ENCODE peak calls at places on chromosome 5, in four cellular contexts. S is MCF 10A, N is heart right ventricle, E is pancreas. W is an unnamed sample.

GRCh38 chr5:55063899-55064298 is 38.5 kb upstream of the GZMA start:
- DNase-seq in E (no peak), S (no peak), N (no peak), W (no peak)

GRCh38 chr5:134949335-134949734 is 18.4 kb upstream of the CATSPER3 start:
- DNase-seq in N (no peak), S (no peak), E (no peak), W (no peak)

GRCh38 chr5:107063511-107063910 is 607.2 kb downstream of the EFNA5 start:
- DNase-seq in S (no peak), N (no peak), E (no peak), W (no peak)

GRCh38 chr5:178524093-178524882 is 65.9 kb downstream of the COL23A1 start:
- DNase-seq in S (no peak), E (no peak), N (no peak), W (no peak)

GRCh38 chr5:80103375-80103774 is 68.2 kb downstream of the THBS4 start:
- DNase-seq in S (no peak), E (no peak), N (no peak), W (no peak)

GRCh38 chr5:177025139-177025538 is 2.6 kb downstream of the ZNF346 start:
- DNase-seq in E (no peak), N (no peak), S (peak; percentile 56), W (no peak)

GRCh38 chr5:179149278-179149677 is 89.1 kb downstream of the ZNF354C start:
- DNase-seq in N (no peak), S (no peak), E (no peak), W (no peak)

GRCh38 chr5:134552301-134552700 is 26.8 kb downstream of the JADE2 start:
- DNase-seq in N (peak; percentile 77), E (no peak), S (peak; percentile 81), W (peak; percentile 70)

GRCh38 chr5:1931590-1932138 is 48.9 kb upstream of the IRX4 start:
- DNase-seq in N (peak; percentile 64), S (peak; percentile 60), E (peak; percentile 92), W (no peak)

GRCh38 chr5:115209279-115209678 is 39.6 kb upstream of the TRIM36 start:
- DNase-seq in N (no peak), S (no peak), E (no peak), W (no peak)

GRCh38 chr5:116076496-116076895 is 8.3 kb upstream of the COMMD10 start:
- DNase-seq in N (no peak), E (no peak), S (no peak), W (no peak)

GRCh38 chr5:61967681-61968080 is 338.3 kb upstream of the KIF2A start:
- DNase-seq in S (no peak), E (no peak), N (no peak), W (no peak)

GRCh38 chr5:1548702-1549523 is 25.2 kb upstream of the LPCAT1 start:
- DNase-seq in S (no peak), E (no peak), N (no peak), W (no peak)

GRCh38 chr5:109931049-109931448 is 241.3 kb downstream of the MAN2A1 start:
- DNase-seq in S (no peak), N (no peak), E (no peak), W (no peak)

GRCh38 chr5:112006721-112007120 is 249.7 kb upstream of the NREP start:
- DNase-seq in N (no peak), S (peak; percentile 61), E (no peak), W (no peak)

GRCh38 chr5:159911349-159911748 is 4.9 kb upstream of the ADRA1B start:
- DNase-seq in E (no peak), S (no peak), N (no peak), W (peak; percentile 82)

GRCh38 chr5:143733635-143734341 is 78.2 kb upstream of the HMHB1 start:
- DNase-seq in E (no peak), N (no peak), S (no peak), W (no peak)

GRCh38 chr5:37495210-37495609 is 116.1 kb downstream of the WDR70 start:
- DNase-seq in N (no peak), E (no peak), S (peak; percentile 13), W (no peak)

GRCh38 chr5:110104728-110105127 is 415.0 kb downstream of the MAN2A1 start:
- DNase-seq in S (no peak), E (no peak), N (no peak), W (no peak)

GRCh38 chr5:38468202-38468656 is 88.2 kb downstream of the LIFR start:
- DNase-seq in S (peak; percentile 87), N (no peak), E (no peak), W (no peak)

GRCh38 chr5:142825378-142826089 is 55.4 kb downstream of the ARHGAP26 start:
- DNase-seq in N (no peak), E (no peak), S (no peak), W (peak; percentile 78)

GRCh38 chr5:107431998-107432397 is 238.7 kb downstream of the EFNA5 start:
- DNase-seq in E (no peak), S (peak; percentile 76), N (no peak), W (no peak)

GRCh38 chr5:142671801-142672200 is 14.1 kb downstream of the FGF1 start:
- DNase-seq in S (peak; percentile 63), E (no peak), N (no peak), W (no peak)

GRCh38 chr5:96687812-96688453 is 25.8 kb downstream of the CAST start:
- DNase-seq in E (no peak), S (peak; percentile 66), N (no peak), W (no peak)

GRCh38 chr5:135543151-135543818 is 7.5 kb upstream of the NEUROG1 start:
- DNase-seq in S (no peak), N (no peak), E (no peak), W (no peak)

GRCh38 chr5:175747539-175748060 is 89.7 kb downstream of the HRH2 start:
- DNase-seq in N (no peak), E (no peak), S (no peak), W (no peak)

GRCh38 chr5:169265888-169266287 is 35.1 kb downstream of the SLIT3 start:
- DNase-seq in E (no peak), N (no peak), S (peak; percentile 50), W (no peak)

GRCh38 chr5:120083851-120084615 is 380.1 kb upstream of the PRR16 start:
- DNase-seq in S (no peak), N (no peak), E (no peak), W (no peak)

GRCh38 chr5:143226361-143226760 is 177.1 kb downstream of the NR3C1 start:
- DNase-seq in E (no peak), S (peak; percentile 58), N (no peak), W (no peak)

GRCh38 chr5:177983763-177984564 is 12.1 kb downstream of the PROP1 start:
- DNase-seq in N (no peak), S (no peak), E (no peak), W (no peak)

GRCh38 chr5:168747987-168748777 is 169.0 kb upstream of the PANK3 start:
- DNase-seq in S (peak; percentile 58), E (no peak), N (peak; percentile 33), W (peak; percentile 69)

GRCh38 chr5:15946026-15946425 is 233.6 kb downstream of the MARCHF11 start:
- DNase-seq in N (no peak), E (no peak), S (no peak), W (no peak)

GRCh38 chr5:159773062-159773924 is 143.0 kb upstream of the ADRA1B start:
- DNase-seq in N (peak; percentile 77), E (peak; percentile 63), S (peak; percentile 93), W (peak; percentile 77)

GRCh38 chr5:172658869-172659513 is 17.9 kb downstream of the NEURL1B start:
- DNase-seq in S (peak; percentile 30), E (peak; percentile 93), N (peak; percentile 77), W (no peak)

GRCh38 chr5:75260708-75261107 is 24.0 kb upstream of the ANKRD31 start:
- DNase-seq in N (no peak), S (no peak), E (no peak), W (no peak)

GRCh38 chr5:75262278-75262677 is 25.6 kb upstream of the ANKRD31 start:
- DNase-seq in N (no peak), E (no peak), S (no peak), W (no peak)

DNA sequence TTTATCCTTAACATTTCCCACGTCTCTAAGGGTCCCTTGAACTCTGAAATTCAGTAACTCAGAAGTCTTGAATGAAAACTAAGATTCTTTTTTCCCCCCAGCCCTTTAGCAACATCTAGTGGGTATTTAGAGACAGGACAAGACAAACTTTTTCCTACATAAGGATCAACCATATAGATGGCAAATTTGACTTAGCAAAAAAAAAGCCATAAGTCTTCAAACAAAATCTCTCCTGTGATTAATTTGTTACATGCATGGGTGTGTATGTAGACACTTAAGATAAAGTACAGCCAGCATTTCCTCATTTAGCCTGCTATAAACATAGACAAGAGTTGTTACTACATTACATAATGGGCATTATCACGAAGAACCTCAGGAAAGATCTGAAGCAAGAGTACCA is 29.1 kb upstream of the ANKRD31 start:
- DNase-seq in E (no peak), N (no peak), S (peak; percentile 47), W (no peak)
- TF ChIP-seq CTCF in E (no peak), N (peak; percentile 39), S (peak; percentile 63), W (peak; percentile 43)

GRCh38 chr5:77285442-77285841 is 75.0 kb downstream of the PDE8B start:
- DNase-seq in N (no peak), E (no peak), S (no peak), W (no peak)

GRCh38 chr5:77277764-77278163 is 67.3 kb downstream of the PDE8B start:
- DNase-seq in N (no peak), E (no peak), S (no peak), W (no peak)

GRCh38 chr5:77280036-77280435 is 69.6 kb downstream of the PDE8B start:
- DNase-seq in E (no peak), S (no peak), N (no peak), W (no peak)

GRCh38 chr5:77281969-77282336 is 71.5 kb downstream of the PDE8B start:
- DNase-seq in E (no peak), N (no peak), S (no peak), W (no peak)

DNA sequence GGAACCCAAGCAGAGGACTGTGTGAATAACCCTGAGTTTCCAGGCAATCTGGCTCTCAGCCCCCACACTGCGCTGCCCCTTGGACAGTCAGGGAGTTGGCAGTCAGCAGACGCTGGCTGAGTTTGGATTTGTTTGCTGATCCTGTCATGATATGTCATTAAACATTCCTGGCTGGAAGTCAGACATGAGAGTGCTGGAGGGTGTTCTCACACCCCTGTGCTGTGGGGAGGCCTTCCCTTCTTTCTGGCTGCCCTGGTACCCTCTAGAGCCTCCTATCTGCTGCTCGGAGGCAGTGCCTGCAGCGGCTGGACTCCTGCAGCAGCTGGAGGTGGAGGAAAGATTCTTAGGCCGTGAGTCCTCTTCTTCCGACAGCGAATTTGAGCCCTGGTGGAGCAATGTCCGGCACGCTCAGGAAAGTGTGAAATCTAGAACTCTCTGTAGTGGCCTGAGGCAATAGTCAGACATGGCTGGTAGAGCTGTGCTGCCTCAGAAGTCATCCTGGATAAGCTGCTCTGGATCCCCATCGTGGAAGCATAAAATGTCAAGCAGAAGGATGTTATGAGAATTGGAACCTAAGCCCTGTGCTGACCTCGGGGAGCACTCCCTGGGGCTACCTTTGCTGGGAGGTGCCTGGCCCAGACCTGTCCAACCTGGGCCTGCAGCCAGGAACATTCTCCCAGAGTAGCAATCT is 72.0 kb downstream of the PDE8B start:
- DNase-seq in E (peak; percentile 52), S (peak; percentile 84), N (no peak), W (no peak)
- TF ChIP-seq CTCF in E (no peak), S (peak; percentile 12), N (no peak), W (no peak)

DNA sequence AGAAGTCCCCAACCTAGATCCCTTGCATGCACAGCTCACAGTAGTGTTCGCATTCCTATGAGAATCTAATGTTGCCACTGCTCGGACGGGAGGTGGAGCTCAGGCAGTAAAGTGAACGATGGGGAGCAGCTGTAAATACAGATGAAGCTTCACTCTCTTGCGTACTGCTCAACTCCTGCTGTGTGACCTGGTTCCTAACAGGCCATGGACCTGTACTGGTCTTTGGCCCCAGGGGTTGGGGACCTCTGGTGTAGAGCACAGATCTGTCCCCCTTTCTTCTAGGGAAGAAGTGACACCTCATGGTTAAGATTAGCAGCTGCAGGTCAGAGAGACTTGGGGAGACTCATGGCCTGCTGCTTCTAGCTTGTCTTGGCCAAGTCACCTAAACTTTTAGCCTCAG is 7.1 kb downstream of the ARHGEF28 start:
- DNase-seq in N (no peak), E (no peak), S (no peak), W (no peak)
- TF ChIP-seq CTCF in N (no peak), E (no peak), S (no peak), W (no peak)

GRCh38 chr5:71582945-71583584 is 4.1 kb upstream of the MCCC2 start:
- DNase-seq in S (no peak), N (no peak), E (no peak), W (no peak)
- TF ChIP-seq CTCF in S (no peak), N (no peak), E (no peak), W (no peak)

W was measured in Calu3.